ENCODE peak calls at places on chromosomes 1 and 21, in six cellular contexts. A is HEK293T; F is IMR-90; Y is astrocyte of the spinal cord; R is stimulated activated CD4-positive, alpha-beta T cell treated with anti-CD3 and anti-CD28 coated beads, Interleukin-4, amount 100 ng/mL, for 24 hours; Z is glomerular endothelial cell. M is an unnamed sample.
A peak's percentile ranks its signal among the peaks of the same experiment; 100 is the strongest.

GRCh38 chr1:85024736-85025135 is 23.6 kb downstream of the MCOLN3 start:
- DNase-seq in Y (no peak), F (no peak), R (no peak), Z (no peak), A (no peak), M (no peak)

GRCh38 chr1:116537439-116537838 is 33.4 kb downstream of the CD58 start:
- DNase-seq in R (no peak), F (peak; percentile 58), Z (no peak), Y (no peak), A (no peak), M (no peak)

GRCh38 chr1:230112131-230112701 is 45.2 kb downstream of the GALNT2 start:
- DNase-seq in Z (no peak), Y (no peak), A (no peak), F (peak; percentile 21), R (no peak), M (no peak)

GRCh38 chr1:84365225-84366221 is 32.8 kb upstream of the DNASE2B start:
- DNase-seq in F (peak; percentile 99), Z (peak; percentile 97), R (peak; percentile 3), A (no peak), Y (peak; percentile 96), M (no peak)

GRCh38 chr1:2587071-2587859 is 688 bp downstream of the PRXL2B start:
- DNase-seq in A (no peak), Z (no peak), Y (peak; percentile 15), F (peak; percentile 13), R (peak; percentile 33), M (peak; percentile 23)

GRCh38 chr1:203476223-203476622 is 617 bp downstream of the PRELP start:
- DNase-seq in R (no peak), Z (no peak), Y (no peak), A (no peak), F (no peak), M (no peak)

GRCh38 chr1:232704694-232705680 is 75.1 kb upstream of the SIPA1L2 start:
- DNase-seq in F (peak; percentile 91), Y (peak; percentile 81), A (no peak), Z (peak; percentile 23), R (no peak), M (no peak)

GRCh38 chr1:104294259-104294658 is 544.6 kb downstream of the AMY1C start:
- DNase-seq in Z (no peak), Y (no peak), A (peak; percentile 21), R (no peak), F (no peak), M (no peak)

GRCh38 chr1:90386899-90387334 is 330.2 kb downstream of the BARHL2 start:
- DNase-seq in Y (peak; percentile 41), A (no peak), F (peak; percentile 29), R (no peak), Z (no peak), M (no peak)

GRCh38 chr21:26140185-26140584 is 30.4 kb downstream of the APP start:
- DNase-seq in Z (peak; percentile 98), R (no peak), F (peak; percentile 99), Y (peak; percentile 97), A (peak; percentile 21), M (no peak)

GRCh38 chr1:67748630-67749029 is 63.6 kb downstream of the GADD45A start:
- DNase-seq in Y (peak; percentile 72), F (peak; percentile 84), R (no peak), A (no peak), Z (no peak), M (no peak)

GRCh38 chr1:47727051-47727708 is 270.0 kb downstream of the TRABD2B start:
- DNase-seq in Y (no peak), F (no peak), A (no peak), Z (no peak), R (no peak), M (no peak)

GRCh38 chr1:205575294-205575885 is 56.4 kb downstream of the ELK4 start:
- DNase-seq in A (no peak), Z (no peak), F (no peak), Y (no peak), R (no peak), M (no peak)

GRCh38 chr1:167687919-167688519 is 33.8 kb upstream of the MPZL1 start:
- DNase-seq in Z (peak; percentile 78), F (peak; percentile 78), R (peak; percentile 89), A (peak; percentile 82), Y (peak; percentile 83), M (peak; percentile 79)

GRCh38 chr1:8911416-8912309 is 33.2 kb upstream of the ENO1 start:
- DNase-seq in Z (no peak), R (no peak), A (no peak), F (no peak), Y (peak; percentile 27), M (no peak)

GRCh38 chr1:224894915-224895314 is 34.6 kb upstream of the DNAH14 start:
- DNase-seq in R (no peak), Z (no peak), Y (peak; percentile 26), A (peak; percentile 59), F (peak; percentile 8), M (no peak)

GRCh38 chr1:62045579-62045978 is 149.1 kb upstream of the L1TD1 start:
- DNase-seq in Y (peak; percentile 87), R (no peak), A (no peak), F (no peak), Z (no peak), M (no peak)

GRCh38 chr1:10210841-10211804 is 753 bp downstream of the KIF1B start:
- DNase-seq in R (peak; percentile 37), Y (peak; percentile 83), Z (peak; percentile 78), F (peak; percentile 91), A (peak; percentile 34), M (peak; percentile 18)

GRCh38 chr1:29789910-29790247 is 553.6 kb downstream of the PTPRU start:
- DNase-seq in R (no peak), Y (no peak), F (no peak), Z (no peak), A (peak; percentile 3), M (no peak)

GRCh38 chr1:116881879-116882520 is 27.7 kb upstream of the PTGFRN start:
- DNase-seq in A (peak; percentile 54), F (peak; percentile 65), Y (peak; percentile 22), R (peak; percentile 39), Z (no peak), M (no peak)

GRCh38 chr1:23449306-23449705 is 24.8 kb upstream of the TCEA3 start:
- DNase-seq in A (no peak), Z (no peak), Y (no peak), F (no peak), R (no peak), M (no peak)